ENCODE peak calls at places on chromosome 11, in seven cellular contexts. G is nucleus accumbens; I is substantia nigra; U is iPS DF 19.7; W is aorta; R is stimulated activated CD8-positive, alpha-beta memory T cell treated with anti-CD3 and anti-CD28 coated beads, Interleukin-4, amount 100 ng/mL, for 48 hours; Y is RPMI8226. B is an unnamed sample.

GRCh38 chr11:46916669-46917108 is 1.7 kb downstream of the LRP4 start:
- DNase-seq in G (peak; percentile 47), I (no peak), U (peak; percentile 54), W (peak; percentile 64), R (peak; percentile 47), Y (no peak), B (peak; percentile 52)

GRCh38 chr11:72144807-72145565 is 9.5 kb downstream of the FOLR3 start:
- DNase-seq in G (no peak), I (no peak), U (no peak), W (no peak), R (no peak), Y (no peak), B (no peak)

GRCh38 chr11:67174311-67174710 is 55.2 kb downstream of the KDM2A start:
- DNase-seq in G (no peak), I (no peak), U (no peak), W (no peak), R (no peak), Y (no peak), B (no peak)

GRCh38 chr11:19953342-19953741 is 206.9 kb downstream of the DBX1 start:
- DNase-seq in G (no peak), I (no peak), U (no peak), W (no peak), R (no peak), Y (no peak), B (no peak)

GRCh38 chr11:62573592-62574362 is at the start of gene EEF1G:
- DNase-seq in G (peak; percentile 98), I (peak; percentile 98), U (peak; percentile 100), W (peak; percentile 99), R (peak; percentile 97), Y (peak; percentile 100), B (peak; percentile 95)

GRCh38 chr11:10309163-10310093 is 4.6 kb downstream of the ADM start:
- DNase-seq in G (no peak), I (peak; percentile 46), U (no peak), W (peak; percentile 78), R (no peak), Y (peak; percentile 83), B (no peak)

GRCh38 chr11:65485820-65486219 is 13.0 kb upstream of the MALAT1 start:
- DNase-seq in G (no peak), I (no peak), U (no peak), W (peak; percentile 30), R (no peak), Y (no peak), B (no peak)

GRCh38 chr11:86955111-86955673 is at the start of gene FZD4:
- DNase-seq in G (peak; percentile 64), I (peak; percentile 84), U (no peak), W (peak; percentile 94), R (peak; percentile 76), Y (peak; percentile 89), B (peak; percentile 95)

GRCh38 chr11:7905961-7906429 is 25.1 kb downstream of the OR10A6 start:
- DNase-seq in G (no peak), I (no peak), U (no peak), W (no peak), R (no peak), Y (peak; percentile 42), B (no peak)

GRCh38 chr11:61897387-61898246 is 6.3 kb upstream of the FADS3 start:
- DNase-seq in G (peak; percentile 63), I (peak; percentile 74), U (no peak), W (peak; percentile 77), R (peak; percentile 91), Y (peak; percentile 78), B (peak; percentile 92)

GRCh38 chr11:6655020-6655789 is 404 bp downstream of the DCHS1 start:
- DNase-seq in G (no peak), I (no peak), U (no peak), W (no peak), R (peak; percentile 42), Y (no peak), B (peak; percentile 71)

GRCh38 chr11:34799848-34800247 is 116.3 kb downstream of the APIP start:
- DNase-seq in G (no peak), I (no peak), U (no peak), W (no peak), R (no peak), Y (no peak), B (no peak)

GRCh38 chr11:122976734-122977454 is 4.7 kb downstream of the BSX start:
- DNase-seq in G (no peak), I (no peak), U (no peak), W (no peak), R (peak; percentile 31), Y (no peak), B (peak; percentile 45)

GRCh38 chr11:40877256-40877655 is 582.2 kb downstream of the LRRC4C start:
- DNase-seq in G (no peak), I (no peak), U (no peak), W (no peak), R (no peak), Y (no peak), B (no peak)

GRCh38 chr11:13963169-13963948 is 836 bp downstream of the SPON1 start:
- DNase-seq in G (no peak), I (no peak), U (no peak), W (peak; percentile 62), R (peak; percentile 44), Y (no peak), B (peak; percentile 36)

B was measured in glutamatergic neuron.